ENCODE peak calls at places on chromosomes 4 and X, in five cellular contexts. P is GM12865, K is HFF-Myc, V is lower lobe of right lung, M is left ventricle myocardium inferior. G is an unnamed sample.

GRCh38 chr4:98516042-98516440 is 142.4 kb downstream of the TSPAN5 start:
- DNase-seq in P (no peak), M (no peak), V (no peak), K (peak; percentile 69), G (no peak)

GRCh38 chrX:41095962-41096955 is 11.0 kb downstream of the USP9X start:
- DNase-seq in P (no peak), M (no peak), K (no peak), V (peak; percentile 46), G (no peak)

GRCh38 chr4:99103166-99103565 is 14.6 kb upstream of the ADH5 start:
- DNase-seq in P (no peak), M (no peak), V (no peak), K (no peak), G (no peak)

GRCh38 chr4:30722092-30722915 is 2.1 kb downstream of the PCDH7 start:
- DNase-seq in P (no peak), M (peak; percentile 22), V (no peak), K (no peak), G (no peak)

GRCh38 chr4:67437974-67438713 is 107.2 kb downstream of the CENPC start:
- DNase-seq in V (no peak), P (no peak), M (no peak), K (no peak), G (no peak)

GRCh38 chrX:44080083-44080482 is 106.9 kb upstream of the NDP start:
- DNase-seq in V (no peak), M (no peak), P (no peak), K (no peak), G (no peak)

GRCh38 chr4:25180524-25181131 is 20.4 kb upstream of the SEPSECS start:
- DNase-seq in V (no peak), P (peak; percentile 75), K (no peak), M (no peak), G (peak; percentile 30)

GRCh38 chr4:28179126-28179525 is 1318.5 kb downstream of the STIM2 start:
- DNase-seq in V (no peak), P (no peak), M (no peak), K (no peak), G (no peak)

GRCh38 chrX:2854918-2855317 is 26.2 kb downstream of the GYG2 start:
- DNase-seq in P (no peak), M (no peak), V (no peak), K (no peak), G (no peak)

GRCh38 chrX:95733426-95733825 is 951.2 kb upstream of the DIAPH2 start:
- DNase-seq in P (no peak), V (no peak), M (no peak), K (no peak), G (no peak)

GRCh38 chr4:25441519-25442117 is 64.6 kb downstream of the ANAPC4 start:
- DNase-seq in K (no peak), M (peak; percentile 24), V (peak; percentile 63), P (peak; percentile 48), G (peak; percentile 36)

GRCh38 chrX:46687619-46688018 is 71.3 kb downstream of the SLC9A7 start:
- DNase-seq in K (no peak), M (no peak), V (no peak), P (no peak), G (no peak)

GRCh38 chrX:103360916-103361315 is 4.6 kb downstream of the TCEAL9 start:
- DNase-seq in P (no peak), V (no peak), M (no peak), K (no peak), G (no peak)

GRCh38 chr4:163681208-163681821 is 186.8 kb downstream of the TMA16 start:
- DNase-seq in M (no peak), P (peak; percentile 70), V (no peak), K (no peak), G (peak; percentile 56)

GRCh38 chrX:506341-506740 is 119.6 kb upstream of the PPP2R3B start:
- DNase-seq in K (no peak), V (no peak), M (no peak), P (no peak), G (no peak)

GRCh38 chr4:24514808-24515207 is 69.5 kb downstream of the DHX15 start:
- DNase-seq in V (no peak), P (no peak), K (no peak), M (no peak), G (no peak)

GRCh38 chr4:142265536-142265935 is 580.6 kb downstream of the INPP4B start:
- DNase-seq in P (peak; percentile 10), M (no peak), K (no peak), V (no peak), G (no peak)

GRCh38 chr4:169283114-169283509 is 12.4 kb upstream of the SH3RF1 start:
- DNase-seq in V (no peak), P (no peak), K (no peak), M (no peak), G (no peak)

GRCh38 chr4:169282429-169283113 is 11.8 kb upstream of the SH3RF1 start:
- DNase-seq in M (no peak), P (no peak), K (no peak), V (no peak), G (no peak)

GRCh38 chr4:169286562-169287301 is 16.0 kb upstream of the SH3RF1 start:
- DNase-seq in K (no peak), V (no peak), M (no peak), P (peak; percentile 33), G (no peak)
- TF ChIP-seq CTCF in K (peak; percentile 25), V (peak; percentile 11), M (peak; percentile 18), P (peak; percentile 32), G (no peak)

GRCh38 chr4:57158221-57158620 is 48.0 kb upstream of the IGFBP7 start:
- DNase-seq in K (no peak), P (no peak), M (no peak), V (no peak), G (no peak)
- TF ChIP-seq CTCF in K (no peak), P (no peak), M (peak; percentile 38), V (no peak), G (no peak)

GRCh38 chrX:45553417-45553816 is 352.7 kb upstream of the DIPK2B start:
- DNase-seq in P (no peak), K (no peak), V (no peak), M (no peak), G (no peak)

GRCh38 chrX:45557390-45557789 is 356.7 kb upstream of the DIPK2B start:
- DNase-seq in M (no peak), P (no peak), V (no peak), K (no peak), G (no peak)
- TF ChIP-seq CTCF in M (peak; percentile 12), P (no peak), V (no peak), K (no peak), G (no peak)

DNA sequence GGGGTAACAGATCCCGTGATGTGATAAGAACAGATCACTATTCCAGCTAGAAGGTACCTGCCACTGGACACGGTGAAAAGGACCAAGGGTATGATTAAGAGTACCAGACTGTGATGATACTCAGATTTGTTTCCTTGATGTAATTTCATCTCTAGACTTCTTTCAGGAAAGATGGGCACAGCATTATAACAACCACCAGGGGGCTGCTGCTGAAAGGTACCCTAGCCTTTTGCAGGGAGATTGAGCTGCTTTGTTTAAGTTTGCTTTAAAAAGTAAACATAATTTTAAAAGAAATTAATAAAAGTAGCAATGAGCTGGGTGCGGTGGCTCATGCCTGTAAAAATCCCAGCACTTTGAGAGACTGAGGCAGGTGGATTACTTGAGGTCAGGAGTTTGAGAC is 145.4 kb downstream of the EMCN start:
- DNase-seq in M (no peak), V (no peak), K (no peak), P (peak; percentile 26), G (no peak)
- TF ChIP-seq CTCF in M (peak; percentile 30), V (no peak), K (peak; percentile 69), P (peak; percentile 34), G (peak; percentile 11)

GRCh38 chr4:189084671-189085070 is 856.0 kb upstream of the FRG1 start:
- DNase-seq in P (no peak), K (no peak), M (no peak), V (no peak), G (no peak)
- TF ChIP-seq CTCF in P (no peak), K (no peak), M (no peak), V (no peak), G (no peak)

GRCh38 chr4:16914208-16914607 is 15.8 kb upstream of the LDB2 start:
- DNase-seq in K (no peak), P (peak; percentile 38), M (no peak), V (no peak), G (no peak)
- TF ChIP-seq CTCF in K (peak; percentile 34), P (peak; percentile 23), M (peak; percentile 61), V (peak; percentile 19), G (no peak)

DNA sequence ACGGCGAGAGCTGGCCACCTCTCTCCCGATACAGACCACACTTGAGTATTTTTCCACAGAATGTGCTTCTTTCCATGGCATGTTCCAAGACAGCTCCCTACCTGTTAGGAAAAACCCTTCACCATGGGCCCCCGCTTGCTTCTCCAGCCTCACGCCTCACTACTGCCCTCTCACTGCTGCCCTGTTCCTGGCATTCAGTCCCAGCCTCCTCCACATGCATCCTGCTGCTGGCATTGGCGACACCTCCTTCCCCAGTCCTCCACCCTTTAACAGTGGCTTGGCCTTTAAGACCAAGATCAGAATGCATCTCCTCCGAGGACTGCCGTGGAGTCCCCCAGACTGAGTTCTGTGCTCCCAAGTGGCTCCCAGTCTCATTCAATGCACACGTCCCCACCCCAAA is 10.7 kb downstream of the PNMA6F start:
- DNase-seq in M (no peak), V (no peak), P (no peak), K (no peak), G (no peak)
- TF ChIP-seq CTCF in M (no peak), V (no peak), P (no peak), K (no peak), G (no peak)

GRCh38 chr4:38993683-38994082 is 38.5 kb downstream of the TMEM156 start:
- DNase-seq in P (no peak), K (no peak), V (no peak), M (no peak), G (no peak)
- TF ChIP-seq CTCF in P (no peak), K (no peak), V (no peak), M (no peak), G (no peak)

G was measured in GM13977.